ENCODE peak calls at places on chromosomes 2 and 18, in seven cellular contexts. L is GM03348; S is naive thymus-derived CD4-positive, alpha-beta T cell; T is AG09309; X is uterus; B is iris pigment epithelial cell; E is H4. K is an unnamed sample.

GRCh38 chr2:21836766-21837543 is 713.2 kb downstream of the TDRD15 start:
- DNase-seq in L (no peak), S (no peak), T (peak), X (no peak), B (peak), E (peak), K (peak)

GRCh38 chr2:190362894-190363293 is 19.5 kb downstream of the INPP1 start:
- DNase-seq in L (no peak), S (no peak), T (no peak), X (no peak), B (no peak), E (no peak), K (no peak)

GRCh38 chr2:134193006-134193405 is 60.9 kb upstream of the MGAT5 start:
- DNase-seq in L (no peak), S (no peak), T (no peak), X (no peak), B (peak), E (no peak), K (peak)

GRCh38 chr2:119487434-119488244 is 36.6 kb downstream of the SCTR start:
- DNase-seq in L (no peak), S (no peak), T (no peak), X (no peak), B (no peak), E (no peak), K (no peak)

GRCh38 chr18:51135795-51136194 is 61.7 kb downstream of the MEX3C start:
- DNase-seq in L (no peak), S (peak), T (no peak), X (no peak), B (no peak), E (no peak), K (no peak)

GRCh38 chr18:22470511-22471181 is 52.9 kb upstream of the CTAGE1 start:
- DNase-seq in L (no peak), S (no peak), T (no peak), X (no peak), B (peak), E (peak), K (peak)

GRCh38 chr2:43134571-43134889 is 91.9 kb downstream of the ZFP36L2 start:
- DNase-seq in L (no peak), S (no peak), T (no peak), X (no peak), B (no peak), E (no peak), K (no peak)

GRCh38 chr2:52904511-52904910 is 863.1 kb upstream of the CHAC2 start:
- DNase-seq in L (no peak), S (no peak), T (no peak), X (no peak), B (peak), E (no peak), K (peak)

GRCh38 chr2:30706534-30707303 is 100.5 kb downstream of the CAPN13 start:
- DNase-seq in L (peak), S (peak), T (no peak), X (peak), B (peak), E (peak), K (peak)

GRCh38 chr18:35620765-35621164 is 39.2 kb downstream of the GALNT1 start:
- DNase-seq in L (no peak), S (no peak), T (no peak), X (no peak), B (no peak), E (no peak), K (peak)

GRCh38 chr2:165193178-165193777 is 10.6 kb downstream of the SCN3A start:
- DNase-seq in L (no peak), S (no peak), T (no peak), X (no peak), B (no peak), E (no peak), K (no peak)

GRCh38 chr18:2325308-2325849 is 245.9 kb downstream of the METTL4 start:
- DNase-seq in L (no peak), S (no peak), T (no peak), X (no peak), B (peak), E (peak), K (peak)

GRCh38 chr2:43239981-43240761 is 13.8 kb upstream of the ZFP36L2 start:
- DNase-seq in L (no peak), S (no peak), T (no peak), X (no peak), B (no peak), E (no peak), K (no peak)

GRCh38 chr2:101704046-101704466 is 6.5 kb downstream of the MAP4K4 start:
- DNase-seq in L (peak), S (peak), T (peak), X (peak), B (peak), E (no peak), K (peak)

GRCh38 chr2:121044412-121044811 is 240.6 kb downstream of the TFCP2L1 start:
- DNase-seq in L (no peak), S (no peak), T (no peak), X (no peak), B (no peak), E (no peak), K (no peak)

K was measured in fibroblast of lung.